ENCODE peak calls at places on chromosomes 7 and 10, in ten cellular contexts. S is sigmoid colon, A is GM12878, H is spleen, D is SK-N-MC, W is Panc1, M is HepG2, I is breast epithelium, E is SK-N-SH, Q is prostate gland. G is an unnamed sample.

GRCh38 chr10:127911218-127911866 is 4.4 kb downstream of the PTPRE start:
- DNase-seq in S (no peak), A (no peak), H (no peak), D (no peak), W (no peak), M (no peak), I (no peak), E (peak), Q (no peak), G (no peak)

GRCh38 chr7:75711076-75711475 is 27.7 kb downstream of the HIP1 start:
- DNase-seq in S (no peak), A (no peak), H (no peak), D (no peak), W (no peak), M (no peak), I (no peak), E (no peak), Q (no peak), G (no peak)

GRCh38 chr7:41975854-41976253 is 261.2 kb downstream of the GLI3 start:
- DNase-seq in S (no peak), A (no peak), H (no peak), D (no peak), W (no peak), M (no peak), I (no peak), E (no peak), Q (no peak), G (no peak)

GRCh38 chr7:66779669-66780408 is 39.3 kb downstream of the RABGEF1 start:
- DNase-seq in S (no peak), A (no peak), H (no peak), D (no peak), W (peak), M (peak), I (no peak), E (no peak), Q (no peak), G (no peak)

GRCh38 chr7:106597751-106598619 is 63.0 kb downstream of the CCDC71L start:
- DNase-seq in S (no peak), A (no peak), H (no peak), D (no peak), W (no peak), M (no peak), I (no peak), E (no peak), Q (no peak), G (no peak)

GRCh38 chr7:70681847-70682350 is 450.0 kb upstream of the GALNT17 start:
- DNase-seq in S (no peak), A (peak), H (no peak), D (no peak), W (no peak), M (no peak), I (no peak), E (no peak), Q (no peak), G (no peak)

GRCh38 chr10:31728698-31729224 is 199.9 kb downstream of the ARHGAP12 start:
- DNase-seq in S (no peak), A (no peak), H (no peak), D (no peak), W (no peak), M (no peak), I (no peak), E (no peak), Q (no peak), G (no peak)

GRCh38 chr7:147276783-147277370 is 1160.3 kb downstream of the CNTNAP2 start:
- DNase-seq in S (no peak), A (no peak), H (no peak), D (no peak), W (no peak), M (no peak), I (no peak), E (no peak), Q (no peak), G (no peak)

GRCh38 chr7:19117870-19118608 is 603 bp upstream of the TWIST1 start:
- DNase-seq in S (peak), A (no peak), H (peak), D (no peak), W (no peak), M (no peak), I (no peak), E (peak), Q (no peak), G (no peak)

DNA sequence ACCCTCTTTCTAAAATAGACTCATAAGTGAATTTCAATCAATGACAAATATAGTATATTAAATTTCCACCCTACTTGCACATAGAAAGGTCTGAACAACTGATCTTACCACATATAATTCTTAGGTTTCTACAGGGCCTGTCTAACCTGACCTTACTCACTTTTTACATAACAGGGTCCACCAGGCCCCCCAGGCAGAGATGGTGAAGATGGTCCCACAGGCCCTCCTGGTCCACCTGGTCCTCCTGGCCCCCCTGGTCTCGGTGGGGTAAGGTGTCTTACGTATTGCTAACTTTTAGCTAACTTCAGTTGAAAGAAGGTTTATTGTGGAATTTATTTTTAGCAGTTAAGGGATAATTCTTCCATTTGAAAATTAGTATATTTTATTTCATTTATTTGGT is 5.3 kb downstream of the COL1A2 start:
- DNase-seq in S (no peak), A (no peak), H (no peak), D (no peak), W (no peak), M (no peak), I (no peak), E (no peak), Q (no peak), G (no peak)
- H3K27ac ChIP-seq in S (peak), A (no peak), H (no peak), D (no peak), W (no peak), M (no peak), I (peak), E (no peak), Q (peak), G (no peak)

GRCh38 chr10:5932345-5932744 is 42.3 kb downstream of the FBH1 start:
- DNase-seq in S (peak), A (no peak), H (no peak), D (no peak), W (no peak), M (no peak), I (no peak), E (no peak), Q (no peak), G (no peak)
- TF ChIP-seq POLR2AphosphoS5 in S (peak), A (no peak), H (peak), D (no peak), W (no peak), M (no peak), I (peak), E (no peak), Q (no peak), G (peak)

GRCh38 chr7:74009719-74010118 is 18.3 kb upstream of the ELN start:
- DNase-seq in S (no peak), A (no peak), H (no peak), D (no peak), W (no peak), M (no peak), I (no peak), E (no peak), Q (no peak), G (no peak)

GRCh38 chr7:74006451-74007259 is 21.3 kb upstream of the ELN start:
- DNase-seq in S (no peak), A (no peak), H (no peak), D (no peak), W (no peak), M (no peak), I (no peak), E (peak), Q (no peak), G (no peak)

GRCh38 chr7:74008687-74009086 is 19.3 kb upstream of the ELN start:
- DNase-seq in S (no peak), A (no peak), H (no peak), D (no peak), W (no peak), M (no peak), I (no peak), E (no peak), Q (no peak), G (no peak)

GRCh38 chr7:74006032-74006431 is 21.9 kb upstream of the ELN start:
- DNase-seq in S (no peak), A (no peak), H (no peak), D (no peak), W (no peak), M (no peak), I (no peak), E (no peak), Q (no peak), G (no peak)

GRCh38 chr7:74007260-74007567 is 20.8 kb upstream of the ELN start:
- DNase-seq in S (no peak), A (no peak), H (no peak), D (no peak), W (no peak), M (no peak), I (no peak), E (no peak), Q (no peak), G (no peak)
- H3K27ac ChIP-seq in S (peak), A (no peak), H (no peak), D (no peak), W (no peak), M (no peak), I (no peak), E (no peak), Q (no peak), G (no peak)

DNA sequence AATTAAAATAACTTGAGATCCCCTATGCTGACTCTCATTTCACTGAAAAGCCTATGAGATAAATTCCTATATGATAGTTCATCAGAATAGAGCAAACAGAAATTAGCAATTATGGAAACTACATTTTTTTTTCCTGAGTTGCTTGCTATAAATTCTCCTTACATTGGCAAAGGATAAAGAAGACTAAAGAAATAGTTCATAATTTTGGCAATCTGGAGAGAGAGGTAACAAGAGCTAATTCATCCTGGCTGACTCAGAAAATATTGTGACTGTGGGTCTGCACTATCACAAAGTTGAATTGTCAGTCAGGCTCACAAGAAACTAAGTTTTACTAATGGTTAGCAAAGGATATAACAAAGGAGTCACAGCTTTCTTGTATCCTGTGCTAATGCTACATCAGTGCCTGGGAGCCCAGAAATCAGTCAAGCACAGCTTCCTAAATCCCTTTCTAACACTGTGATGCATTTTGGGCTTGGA is 483.0 kb downstream of the MAGI2 start:
- DNase-seq in S (no peak), A (no peak), H (no peak), D (no peak), W (peak), M (no peak), I (no peak), E (no peak), Q (no peak), G (no peak)
- TF ChIP-seq POLR2AphosphoS5 in S (no peak), A (no peak), H (no peak), D (no peak), W (no peak), M (no peak), I (no peak), E (no peak), Q (no peak), G (no peak)

DNA sequence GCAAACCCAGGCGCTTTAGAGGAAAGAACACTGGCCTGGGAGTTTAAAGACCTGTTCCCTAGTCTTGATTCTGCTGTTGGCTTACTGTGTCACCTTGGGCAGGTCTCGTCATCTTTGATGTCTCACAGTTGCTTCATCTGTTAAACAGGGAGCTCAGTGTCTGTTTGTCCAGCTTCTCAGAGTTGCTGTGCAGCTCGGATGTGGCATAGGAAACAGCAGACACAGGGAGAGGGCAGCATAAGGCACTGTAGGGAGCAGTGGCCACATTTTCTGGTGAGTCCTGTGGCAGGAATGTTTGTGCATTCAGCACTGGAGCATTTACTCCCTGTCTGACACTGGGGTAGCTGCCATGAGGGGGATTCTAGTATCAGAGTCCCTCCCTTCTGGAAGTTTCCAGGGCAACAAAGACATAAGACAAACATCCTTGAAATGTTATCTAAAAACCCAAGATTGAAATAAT is 2.0 kb downstream of the REPIN1 start:
- DNase-seq in S (no peak), A (no peak), H (no peak), D (no peak), W (no peak), M (peak), I (no peak), E (no peak), Q (no peak), G (no peak)
- H3K27ac ChIP-seq in S (peak), A (peak), H (peak), D (no peak), W (peak), M (peak), I (peak), E (peak), Q (peak), G (peak)

GRCh38 chr7:13988765-13989137 is 715 bp downstream of the ETV1 start:
- DNase-seq in S (no peak), A (no peak), H (no peak), D (no peak), W (no peak), M (no peak), I (no peak), E (peak), Q (no peak), G (no peak)

GRCh38 chr7:13990319-13990983 is 985 bp upstream of the ETV1 start:
- DNase-seq in S (peak), A (no peak), H (peak), D (no peak), W (peak), M (peak), I (no peak), E (peak), Q (peak), G (peak)

GRCh38 chr7:13988011-13988410 is 1.5 kb downstream of the ETV1 start:
- DNase-seq in S (no peak), A (no peak), H (no peak), D (no peak), W (no peak), M (no peak), I (no peak), E (no peak), Q (no peak), G (no peak)

GRCh38 chr7:13989944-13990295 is 454 bp upstream of the ETV1 start:
- DNase-seq in S (no peak), A (no peak), H (no peak), D (no peak), W (no peak), M (no peak), I (no peak), E (no peak), Q (peak), G (no peak)

DNA sequence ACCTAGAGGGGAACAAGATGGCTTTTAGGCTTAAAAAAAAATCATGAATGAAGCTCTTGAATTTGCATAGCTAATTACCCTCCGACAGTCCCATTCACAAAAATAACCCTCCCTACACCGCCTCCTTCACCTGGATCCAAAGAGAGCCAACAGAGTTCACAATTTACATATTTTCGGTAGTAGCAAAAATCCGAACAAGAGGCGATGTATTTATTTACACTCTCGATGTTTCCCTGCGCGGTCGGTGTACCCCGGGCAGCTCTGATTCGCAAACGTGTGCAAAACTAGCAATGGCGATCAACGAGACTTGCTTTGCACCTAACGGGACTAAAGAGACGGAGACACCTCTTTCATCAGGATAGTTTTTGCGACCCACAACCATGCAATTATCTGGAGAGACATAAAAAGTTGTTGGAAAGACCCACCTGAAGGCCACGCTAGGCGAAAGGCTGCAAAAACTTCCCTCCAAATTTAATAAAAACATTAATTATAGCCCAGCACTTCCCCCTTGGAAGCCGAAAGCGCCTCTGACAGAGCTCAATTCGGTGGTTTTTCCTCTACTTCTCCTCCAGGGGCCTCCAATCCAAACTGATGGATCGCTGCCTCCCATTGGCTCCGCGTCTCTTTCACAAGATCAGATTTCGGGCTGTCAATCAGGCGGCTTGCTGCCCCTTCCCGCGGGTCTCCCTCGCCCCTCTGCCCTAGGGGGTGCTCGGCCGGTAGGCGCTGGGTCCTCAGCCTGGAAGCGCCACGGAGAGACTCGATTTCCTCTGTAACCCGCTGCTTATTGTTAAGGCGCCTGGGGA is at the start of gene ETV1:
- DNase-seq in S (peak), A (no peak), H (peak), D (no peak), W (peak), M (peak), I (no peak), E (peak), Q (peak), G (peak)
- TF ChIP-seq POLR2AphosphoS5 in S (no peak), A (no peak), H (peak), D (no peak), W (no peak), M (no peak), I (no peak), E (peak), Q (no peak), G (no peak)

DNA sequence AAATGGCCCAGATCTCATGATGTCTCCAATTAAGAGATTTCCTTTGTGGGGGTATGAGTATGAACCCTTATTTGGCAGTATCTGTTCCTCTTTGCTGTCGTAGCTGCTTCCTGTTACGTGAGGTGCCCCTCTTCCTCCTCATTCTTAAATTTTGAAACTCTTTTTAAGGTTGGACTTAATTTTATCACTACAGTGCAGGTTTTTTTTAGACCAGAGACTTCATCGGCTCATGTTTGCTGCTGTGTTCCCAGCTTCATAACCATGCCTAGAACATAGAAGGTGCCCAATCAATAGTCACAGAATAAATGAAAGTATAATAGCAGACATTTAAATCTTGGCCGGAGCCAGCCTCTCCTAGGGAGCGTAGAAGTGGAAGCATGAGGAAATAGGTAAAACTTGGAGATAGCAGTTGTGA is 2.4 kb downstream of the MIOS start:
- DNase-seq in S (no peak), A (peak), H (no peak), D (no peak), W (no peak), M (no peak), I (no peak), E (no peak), Q (no peak), G (no peak)
- H3K27ac ChIP-seq in S (no peak), A (peak), H (peak), D (no peak), W (peak), M (no peak), I (no peak), E (no peak), Q (peak), G (peak)

DNA sequence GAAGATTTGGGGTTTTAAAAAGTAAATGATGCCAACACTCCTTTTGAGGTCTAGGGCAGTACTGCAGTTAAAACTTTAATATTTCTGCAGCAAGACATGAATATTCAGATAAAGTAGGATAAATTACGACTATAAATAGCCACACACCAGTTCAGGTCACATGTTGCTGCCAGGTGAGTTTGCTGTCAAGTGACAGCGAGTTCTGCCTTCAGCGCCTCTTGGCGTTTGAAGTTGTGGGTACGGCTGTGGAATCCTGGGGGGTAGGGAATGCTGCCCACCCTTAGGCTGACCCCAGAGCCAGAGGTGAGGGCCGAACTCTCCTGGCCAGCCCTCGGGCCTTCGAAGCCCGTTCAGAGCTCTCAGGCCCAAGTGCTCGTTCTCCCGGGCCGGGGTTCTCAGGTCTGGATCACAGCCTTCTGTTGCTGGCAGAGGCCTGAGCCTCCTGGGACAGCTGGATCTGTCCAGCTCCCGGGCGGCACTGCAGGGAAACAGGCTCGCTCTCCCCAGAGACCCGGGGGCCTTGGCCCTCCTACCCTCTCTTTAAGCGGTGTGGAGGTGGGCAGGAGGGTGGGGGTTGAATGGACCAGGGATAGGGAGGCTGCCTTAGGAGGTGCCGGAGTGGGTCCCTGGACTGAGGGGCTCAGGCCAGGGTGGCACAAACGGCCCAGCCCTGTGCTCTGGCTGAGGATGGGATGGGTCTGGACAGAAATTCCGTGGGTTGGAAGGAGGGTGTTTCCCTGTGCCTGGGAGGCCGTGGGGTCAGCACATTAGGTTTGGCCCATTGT is 5.4 kb downstream of the BRI3 start:
- DNase-seq in S (no peak), A (no peak), H (no peak), D (no peak), W (no peak), M (no peak), I (no peak), E (peak), Q (no peak), G (no peak)
- TF ChIP-seq POLR2AphosphoS5 in S (no peak), A (no peak), H (no peak), D (no peak), W (no peak), M (no peak), I (no peak), E (no peak), Q (no peak), G (no peak)